ENCODE peak calls at places on chromosomes 13 and 19, in nine cellular contexts. H is fibroblast of pulmonary artery; R is brain microvascular endothelial cell; A is choroid plexus epithelial cell; U is ELF-1; L is NCI-H446; I is aorta; G is cardiac muscle cell; T is activated naive CD8-positive, alpha-beta T cell treated with anti-CD3 and anti-CD28 coated beads, Interleukin-2, amount 10 ng/mL, durations not matched to agents 7 days and 5 days. S is an unnamed sample.

GRCh38 chr19:19563348-19563848 is 25.3 kb downstream of the CILP2 start:
- DNase-seq in R (no peak), U (no peak), T (no peak), L (no peak), I (no peak), A (no peak), H (no peak), G (no peak), S (no peak)

GRCh38 chr19:40762754-40763153 is 11.8 kb downstream of the SNRPA start:
- DNase-seq in A (peak), H (no peak), U (no peak), R (no peak), L (no peak), I (no peak), G (no peak), T (no peak), S (no peak)

GRCh38 chr19:5047251-5047935 is 78.5 kb downstream of the KDM4B start:
- DNase-seq in G (no peak), L (no peak), R (no peak), H (no peak), T (no peak), I (no peak), A (no peak), U (no peak), S (no peak)

GRCh38 chr19:49378501-49378900 is 9.5 kb upstream of the KASH5 start:
- DNase-seq in T (no peak), R (no peak), G (no peak), H (no peak), U (no peak), L (no peak), A (no peak), I (no peak), S (no peak)

GRCh38 chr19:40322271-40322610 is 26.0 kb downstream of the C19orf47 start:
- DNase-seq in H (peak), U (no peak), T (no peak), G (no peak), R (peak), L (no peak), A (peak), I (no peak), S (no peak)

GRCh38 chr13:97582170-97582569 is 148.2 kb downstream of the RAP2A start:
- DNase-seq in U (no peak), A (no peak), L (no peak), G (no peak), I (no peak), H (no peak), T (no peak), R (no peak), S (no peak)

GRCh38 chr19:47066376-47067214 is 18.2 kb upstream of the TMEM160 start:
- DNase-seq in R (no peak), L (no peak), T (no peak), U (no peak), H (no peak), I (no peak), A (no peak), G (no peak), S (no peak)

GRCh38 chr19:42469311-42470239 is 26.8 kb upstream of the CXCL17 start:
- DNase-seq in G (no peak), U (no peak), I (no peak), A (no peak), T (no peak), L (no peak), H (peak), R (no peak), S (no peak)

GRCh38 chr19:8054169-8054568 is 1.6 kb downstream of the CCL25 start:
- DNase-seq in U (peak), H (no peak), R (no peak), I (no peak), A (no peak), L (no peak), G (no peak), T (no peak), S (no peak)

S was measured in T-helper 1 cell.